ENCODE peak calls at places on chromosome 3, in four cellular contexts. I is T follicular helper cell, Y is AG09319, N is HT-29. J is an unnamed sample.

GRCh38 chr3:141412936-141413354 is 44.6 kb downstream of the ZBTB38 start:
- DNase-seq in I (no peak), Y (peak; percentile 73), N (no peak), J (no peak)

GRCh38 chr3:32453346-32453745 is 49.3 kb downstream of the CMTM6 start:
- DNase-seq in I (no peak), Y (no peak), N (no peak), J (no peak)

GRCh38 chr3:30308131-30308530 is 298.3 kb upstream of the TGFBR2 start:
- DNase-seq in I (no peak), Y (no peak), N (no peak), J (no peak)

GRCh38 chr3:180040966-180041365 is 4.2 kb upstream of the PEX5L start:
- DNase-seq in I (no peak), Y (no peak), N (no peak), J (no peak)

GRCh38 chr3:79167651-79168416 is 600.0 kb downstream of the ROBO1 start:
- DNase-seq in I (no peak), Y (peak; percentile 74), N (no peak), J (no peak)

GRCh38 chr3:7964899-7965298 is 536.7 kb upstream of the LMCD1 start:
- DNase-seq in I (no peak), Y (no peak), N (no peak), J (no peak)

GRCh38 chr3:60294181-60294580 is 957.1 kb downstream of the FHIT start:
- DNase-seq in I (no peak), Y (no peak), N (no peak), J (no peak)

GRCh38 chr3:36944012-36944640 is 728 bp downstream of the TRANK1 start:
- DNase-seq in I (peak; percentile 4), Y (no peak), N (no peak), J (peak; percentile 66)

GRCh38 chr3:42477696-42478095 is 24.7 kb upstream of the VIPR1 start:
- DNase-seq in I (no peak), Y (no peak), N (no peak), J (no peak)

GRCh38 chr3:175342196-175342595 is 483.1 kb downstream of the NAALADL2 start:
- DNase-seq in I (no peak), Y (no peak), N (no peak), J (no peak)

J was measured in WTC11.